ENCODE peak calls at places on chromosomes 1 and 21, in ten cellular contexts. One of them, this sample, is unnamed.
A peak's percentile ranks its signal among the peaks of the same experiment; 100 is the strongest.

GRCh38 chr21:41630249-41630648 is 122.3 kb upstream of the TMPRSS2 start:
- DNase-seq in tibial artery: no peak
- DNase-seq in left ventricle myocardium inferior: no peak
- DNase-seq in psoas muscle: no peak
- DNase-seq in A549: peak; percentile 85
- DNase-seq in AG04450: peak; percentile 89
- DNase-seq in right atrium auricular region: no peak
- DNase-seq in upper lobe of right lung: no peak
- DNase-seq in OCI-LY7: no peak
- DNase-seq in hepatocyte: peak; percentile 92
- DNase-seq in this sample: peak; percentile 100

GRCh38 chr1:181390350-181391080 is 92.8 kb upstream of the CACNA1E start:
- DNase-seq in tibial artery: no peak
- DNase-seq in left ventricle myocardium inferior: no peak
- DNase-seq in psoas muscle: no peak
- DNase-seq in A549: no peak
- DNase-seq in AG04450: no peak
- DNase-seq in right atrium auricular region: no peak
- DNase-seq in upper lobe of right lung: no peak
- DNase-seq in OCI-LY7: no peak
- DNase-seq in hepatocyte: no peak
- DNase-seq in this sample: no peak

GRCh38 chr1:234611799-234612351 is 1.9 kb upstream of the IRF2BP2 start:
- DNase-seq in tibial artery: peak; percentile 92
- DNase-seq in left ventricle myocardium inferior: peak; percentile 38
- DNase-seq in psoas muscle: peak; percentile 72
- DNase-seq in A549: no peak
- DNase-seq in AG04450: no peak
- DNase-seq in right atrium auricular region: peak; percentile 89
- DNase-seq in upper lobe of right lung: peak; percentile 77
- DNase-seq in OCI-LY7: peak; percentile 28
- DNase-seq in hepatocyte: peak; percentile 72
- DNase-seq in this sample: no peak

GRCh38 chr21:42163511-42163863 is 55.5 kb upstream of the ABCG1 start:
- DNase-seq in tibial artery: no peak
- DNase-seq in left ventricle myocardium inferior: no peak
- DNase-seq in psoas muscle: no peak
- DNase-seq in A549: no peak
- DNase-seq in AG04450: no peak
- DNase-seq in right atrium auricular region: no peak
- DNase-seq in upper lobe of right lung: peak; percentile 43
- DNase-seq in OCI-LY7: no peak
- DNase-seq in hepatocyte: no peak
- DNase-seq in this sample: no peak

GRCh38 chr1:179230251-179230650 is 774 bp upstream of the ABL2 start:
- DNase-seq in tibial artery: no peak
- DNase-seq in left ventricle myocardium inferior: no peak
- DNase-seq in psoas muscle: no peak
- DNase-seq in A549: no peak
- DNase-seq in AG04450: peak; percentile 33
- DNase-seq in right atrium auricular region: no peak
- DNase-seq in upper lobe of right lung: no peak
- DNase-seq in OCI-LY7: peak; percentile 3
- DNase-seq in hepatocyte: no peak
- DNase-seq in this sample: peak; percentile 65

GRCh38 chr21:34926784-34927548 is 122.1 kb downstream of the RUNX1 start:
- DNase-seq in tibial artery: no peak
- DNase-seq in left ventricle myocardium inferior: no peak
- DNase-seq in psoas muscle: no peak
- DNase-seq in A549: no peak
- DNase-seq in AG04450: no peak
- DNase-seq in right atrium auricular region: no peak
- DNase-seq in upper lobe of right lung: no peak
- DNase-seq in OCI-LY7: no peak
- DNase-seq in hepatocyte: peak; percentile 73
- DNase-seq in this sample: no peak

GRCh38 chr1:23913212-23913880 is at the start of gene CNR2:
- DNase-seq in tibial artery: no peak
- DNase-seq in left ventricle myocardium inferior: no peak
- DNase-seq in psoas muscle: no peak
- DNase-seq in A549: no peak
- DNase-seq in AG04450: no peak
- DNase-seq in right atrium auricular region: no peak
- DNase-seq in upper lobe of right lung: no peak
- DNase-seq in OCI-LY7: peak; percentile 92
- DNase-seq in hepatocyte: no peak
- DNase-seq in this sample: no peak

GRCh38 chr1:232792949-232793348 is 12.3 kb upstream of the MAP10 start:
- DNase-seq in tibial artery: no peak
- DNase-seq in left ventricle myocardium inferior: no peak
- DNase-seq in psoas muscle: no peak
- DNase-seq in A549: no peak
- DNase-seq in AG04450: no peak
- DNase-seq in right atrium auricular region: no peak
- DNase-seq in upper lobe of right lung: no peak
- DNase-seq in OCI-LY7: no peak
- DNase-seq in hepatocyte: no peak
- DNase-seq in this sample: peak; percentile 23

GRCh38 chr1:153936011-153936802 is 10.3 kb downstream of the DENND4B start:
- DNase-seq in tibial artery: peak; percentile 39
- DNase-seq in left ventricle myocardium inferior: no peak
- DNase-seq in psoas muscle: no peak
- DNase-seq in A549: no peak
- DNase-seq in AG04450: no peak
- DNase-seq in right atrium auricular region: no peak
- DNase-seq in upper lobe of right lung: peak; percentile 37
- DNase-seq in OCI-LY7: no peak
- DNase-seq in hepatocyte: no peak
- DNase-seq in this sample: no peak

GRCh38 chr1:226938903-226939438 is 1.1 kb upstream of the COQ8A start:
- DNase-seq in tibial artery: peak; percentile 16
- DNase-seq in left ventricle myocardium inferior: no peak
- DNase-seq in psoas muscle: no peak
- DNase-seq in A549: no peak
- DNase-seq in AG04450: no peak
- DNase-seq in right atrium auricular region: no peak
- DNase-seq in upper lobe of right lung: no peak
- DNase-seq in OCI-LY7: peak; percentile 13
- DNase-seq in hepatocyte: peak; percentile 32
- DNase-seq in this sample: peak; percentile 50

GRCh38 chr1:223106856-223107255 is 36.2 kb downstream of the TLR5 start:
- DNase-seq in tibial artery: peak; percentile 10
- DNase-seq in left ventricle myocardium inferior: no peak
- DNase-seq in psoas muscle: no peak
- DNase-seq in A549: no peak
- DNase-seq in AG04450: no peak
- DNase-seq in right atrium auricular region: no peak
- DNase-seq in upper lobe of right lung: no peak
- DNase-seq in OCI-LY7: no peak
- DNase-seq in hepatocyte: no peak
- DNase-seq in this sample: peak; percentile 26

GRCh38 chr1:212938846-212939245 is 11.5 kb upstream of the VASH2 start:
- DNase-seq in tibial artery: no peak
- DNase-seq in left ventricle myocardium inferior: no peak
- DNase-seq in psoas muscle: no peak
- DNase-seq in A549: no peak
- DNase-seq in AG04450: no peak
- DNase-seq in right atrium auricular region: no peak
- DNase-seq in upper lobe of right lung: peak; percentile 36
- DNase-seq in OCI-LY7: no peak
- DNase-seq in hepatocyte: no peak
- DNase-seq in this sample: no peak

GRCh38 chr1:29804181-29804899 is 568.0 kb downstream of the PTPRU start:
- DNase-seq in tibial artery: peak; percentile 21
- DNase-seq in left ventricle myocardium inferior: no peak
- DNase-seq in psoas muscle: no peak
- DNase-seq in A549: no peak
- DNase-seq in AG04450: no peak
- DNase-seq in right atrium auricular region: peak; percentile 11
- DNase-seq in upper lobe of right lung: no peak
- DNase-seq in OCI-LY7: no peak
- DNase-seq in hepatocyte: no peak
- DNase-seq in this sample: no peak

DNA sequence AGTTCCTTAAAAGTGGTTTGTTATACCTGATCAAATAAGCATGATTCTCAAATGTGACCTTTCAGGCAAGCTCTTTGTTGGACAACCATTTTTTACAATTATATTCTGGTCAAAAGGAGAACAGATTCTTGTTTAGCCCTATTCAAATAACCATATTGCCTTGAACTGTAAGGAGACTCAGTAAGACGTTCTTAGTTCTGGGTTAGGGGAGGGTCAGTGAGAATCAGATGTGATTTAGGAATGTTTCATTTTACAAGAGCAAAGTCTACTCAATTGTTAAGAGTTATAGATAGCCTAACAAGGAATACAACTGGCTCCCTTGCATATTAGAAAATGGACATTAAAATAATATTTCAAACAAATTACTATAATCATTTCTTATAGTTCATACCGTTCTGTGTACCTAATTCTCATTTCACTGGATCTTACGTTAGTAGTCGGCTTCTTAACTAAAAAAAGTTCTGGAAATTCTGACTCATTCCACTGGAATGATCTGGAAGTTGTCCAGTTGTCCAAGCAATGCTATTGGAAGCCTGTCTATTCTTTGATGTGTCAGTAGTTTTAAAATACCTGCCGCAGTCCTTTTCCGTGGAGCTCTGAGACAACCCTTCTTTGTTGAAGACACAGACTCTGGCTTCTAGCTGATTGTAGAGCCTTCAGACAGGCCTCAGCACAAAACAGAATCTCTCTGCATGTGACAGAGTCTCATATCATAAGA is 88.8 kb downstream of the MAST2 start:
- DNase-seq in tibial artery: no peak
- DNase-seq in left ventricle myocardium inferior: no peak
- DNase-seq in psoas muscle: no peak
- DNase-seq in A549: peak; percentile 44
- DNase-seq in AG04450: peak; percentile 78
- DNase-seq in right atrium auricular region: no peak
- DNase-seq in upper lobe of right lung: no peak
- DNase-seq in OCI-LY7: no peak
- DNase-seq in hepatocyte: peak; percentile 76
- DNase-seq in this sample: peak; percentile 89
- H3K4me3 ChIP-seq in tibial artery: no peak overlapping the region
- H3K4me3 ChIP-seq in left ventricle myocardium inferior: peak overlapping the region; percentile 17
- H3K4me3 ChIP-seq in psoas muscle: peak overlapping the region; percentile 46
- H3K4me3 ChIP-seq in A549: peak overlapping the region; percentile 22
- H3K4me3 ChIP-seq in AG04450: no peak overlapping the region
- H3K4me3 ChIP-seq in right atrium auricular region: no peak overlapping the region
- H3K4me3 ChIP-seq in upper lobe of right lung: peak overlapping the region; percentile 5
- H3K4me3 ChIP-seq in OCI-LY7: no peak overlapping the region
- H3K4me3 ChIP-seq in hepatocyte: no peak overlapping the region
- H3K4me3 ChIP-seq in this sample: peak overlapping the region; percentile 21

DNA sequence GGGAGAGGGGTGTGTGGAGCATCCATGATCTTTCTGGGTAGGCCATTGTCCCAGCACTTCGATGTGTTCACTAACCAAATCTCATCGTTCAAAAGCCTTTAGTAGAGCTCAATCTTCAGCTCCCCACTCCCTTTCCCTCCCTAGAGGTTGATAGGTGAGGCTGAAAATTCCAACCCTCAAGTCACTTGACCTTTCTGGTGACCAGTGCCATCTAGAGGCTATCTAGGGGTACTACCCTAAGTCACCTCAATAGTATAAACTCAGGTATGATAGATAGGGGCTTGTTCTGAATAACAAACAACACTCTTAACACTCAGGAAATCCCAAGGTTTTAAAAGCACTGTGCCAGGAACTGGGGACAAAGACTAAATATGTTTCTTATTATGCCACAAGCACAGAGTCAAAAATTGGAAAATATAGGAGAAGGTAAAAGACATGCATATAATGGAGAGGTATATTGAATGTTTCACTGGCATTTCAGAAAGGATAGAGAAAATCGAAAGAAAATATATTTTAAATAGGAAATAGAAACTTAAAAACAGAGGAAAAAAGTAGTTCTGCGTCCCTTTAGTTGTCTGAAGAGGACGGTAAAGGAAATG is 42.9 kb upstream of the CD53 start:
- DNase-seq in tibial artery: no peak
- DNase-seq in left ventricle myocardium inferior: no peak
- DNase-seq in psoas muscle: no peak
- DNase-seq in A549: peak; percentile 3
- DNase-seq in AG04450: no peak
- DNase-seq in right atrium auricular region: no peak
- DNase-seq in upper lobe of right lung: no peak
- DNase-seq in OCI-LY7: peak; percentile 80
- DNase-seq in hepatocyte: peak; percentile 53
- DNase-seq in this sample: peak; percentile 0
- TF ChIP-seq CTCF in tibial artery: peak; percentile 29
- TF ChIP-seq CTCF in left ventricle myocardium inferior: peak; percentile 61
- TF ChIP-seq CTCF in psoas muscle: peak; percentile 14
- TF ChIP-seq CTCF in A549: peak; percentile 34
- TF ChIP-seq CTCF in AG04450: peak; percentile 77
- TF ChIP-seq CTCF in right atrium auricular region: peak; percentile 49
- TF ChIP-seq CTCF in upper lobe of right lung: peak; percentile 70
- TF ChIP-seq CTCF in OCI-LY7: peak; percentile 93
- TF ChIP-seq CTCF in hepatocyte: peak; percentile 44
- TF ChIP-seq CTCF in this sample: peak; percentile 64

DNA sequence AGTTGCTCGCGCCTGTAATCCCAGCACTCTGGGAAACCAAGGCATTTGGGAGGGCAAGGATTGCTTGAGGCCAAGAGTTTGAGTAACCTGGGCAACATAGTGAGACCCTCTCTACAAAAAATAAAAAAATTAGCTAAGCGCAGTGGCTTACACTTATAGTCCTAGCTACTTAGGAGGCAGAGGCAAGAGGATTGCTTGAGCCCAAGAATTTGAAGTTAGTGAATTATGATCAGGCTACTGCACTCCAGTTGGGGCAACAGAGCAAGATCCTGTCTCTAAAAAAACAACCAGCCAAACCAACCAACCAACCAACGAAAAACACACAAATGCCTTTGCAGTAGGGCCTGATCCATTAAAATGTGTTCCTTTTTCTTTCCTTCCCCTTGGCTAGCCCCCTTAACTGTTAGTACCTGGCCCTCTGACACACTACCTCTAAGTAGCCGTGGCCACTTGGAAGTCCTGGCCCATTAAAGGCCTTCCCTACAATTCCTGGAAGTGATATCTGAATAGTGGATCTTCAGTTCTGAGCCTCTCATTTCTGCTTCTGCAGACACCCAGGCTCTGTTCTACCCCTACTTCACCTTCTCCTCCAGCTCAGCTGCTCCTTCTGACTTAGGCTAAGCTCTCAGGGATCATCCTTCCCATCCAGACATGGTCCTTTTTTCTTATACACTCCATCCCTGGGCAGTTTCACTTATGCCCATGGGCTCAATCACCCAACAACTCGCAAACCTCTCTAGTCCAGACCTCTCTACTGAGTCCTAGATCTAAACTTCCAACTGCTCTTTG is 3.5 kb upstream of the OSCP1 start:
- DNase-seq in tibial artery: no peak
- DNase-seq in left ventricle myocardium inferior: no peak
- DNase-seq in psoas muscle: no peak
- DNase-seq in A549: no peak
- DNase-seq in AG04450: no peak
- DNase-seq in right atrium auricular region: no peak
- DNase-seq in upper lobe of right lung: no peak
- DNase-seq in OCI-LY7: no peak
- DNase-seq in hepatocyte: no peak
- DNase-seq in this sample: no peak
- H3K9me3 ChIP-seq in tibial artery: no peaks in the 10 kb centered on the region
- H3K9me3 ChIP-seq in left ventricle myocardium inferior: no peaks in the 10 kb centered on the region
- H3K9me3 ChIP-seq in psoas muscle: no peaks in the 10 kb centered on the region
- H3K9me3 ChIP-seq in A549: no peaks in the 10 kb centered on the region
- H3K9me3 ChIP-seq in AG04450: no peaks in the 10 kb centered on the region
- H3K9me3 ChIP-seq in right atrium auricular region: no peaks in the 10 kb centered on the region
- H3K9me3 ChIP-seq in upper lobe of right lung: no peaks in the 10 kb centered on the region
- H3K9me3 ChIP-seq in OCI-LY7: no peaks in the 10 kb centered on the region
- H3K9me3 ChIP-seq in hepatocyte: no peaks in the 10 kb centered on the region
- H3K9me3 ChIP-seq in this sample: no peaks in the 10 kb centered on the region

GRCh38 chr1:75791022-75791421 is 5.0 kb downstream of the RABGGTB start:
- DNase-seq in tibial artery: no peak
- DNase-seq in left ventricle myocardium inferior: no peak
- DNase-seq in psoas muscle: no peak
- DNase-seq in A549: no peak
- DNase-seq in AG04450: no peak
- DNase-seq in right atrium auricular region: no peak
- DNase-seq in upper lobe of right lung: no peak
- DNase-seq in OCI-LY7: no peak
- DNase-seq in hepatocyte: no peak
- DNase-seq in this sample: peak; percentile 45
- H3K4me3 ChIP-seq in tibial artery: no peak overlapping the region
- H3K4me3 ChIP-seq in left ventricle myocardium inferior: peak overlapping the region; percentile 6
- H3K4me3 ChIP-seq in psoas muscle: peak overlapping the region; percentile 89
- H3K4me3 ChIP-seq in A549: peak overlapping the region; percentile 60
- H3K4me3 ChIP-seq in AG04450: no peak overlapping the region
- H3K4me3 ChIP-seq in right atrium auricular region: no peak overlapping the region
- H3K4me3 ChIP-seq in upper lobe of right lung: no peak overlapping the region
- H3K4me3 ChIP-seq in OCI-LY7: peak overlapping the region; percentile 93
- H3K4me3 ChIP-seq in hepatocyte: no peak overlapping the region
- H3K4me3 ChIP-seq in this sample: peak overlapping the region; percentile 15